ENCODE peak calls at places on chromosomes 6 and 20, in eight cellular contexts. D, T, U, H, M, P, Z and W are unnamed samples.

GRCh38 chr20:34768105-34768504 is 57.3 kb downstream of the NCOA6 start:
- DNase-seq in D (no peak), T (no peak), U (no peak), H (no peak), M (no peak), P (no peak), Z (no peak), W (no peak)

GRCh38 chr6:36050947-36051710 is 23.5 kb downstream of the MAPK14 start:
- DNase-seq in D (no peak), T (no peak), U (no peak), H (no peak), M (no peak), P (no peak), Z (no peak), W (no peak)

GRCh38 chr20:24461848-24462247 is 7.6 kb upstream of the SYNDIG1 start:
- DNase-seq in D (no peak), T (no peak), U (no peak), H (no peak), M (no peak), P (no peak), Z (no peak), W (no peak)

GRCh38 chr6:51273228-51273961 is 454.7 kb downstream of the TFAP2B start:
- DNase-seq in D (no peak), T (no peak), U (no peak), H (no peak), M (no peak), P (no peak), Z (no peak), W (no peak)

GRCh38 chr6:37036146-37036545 is 30.7 kb downstream of the FGD2 start:
- DNase-seq in D (no peak), T (no peak), U (no peak), H (no peak), M (no peak), P (no peak), Z (no peak), W (no peak)

GRCh38 chr20:32497589-32498224 is 87.4 kb downstream of the NOL4L start:
- DNase-seq in D (no peak), T (no peak), U (no peak), H (no peak), M (no peak), P (no peak), Z (no peak), W (no peak)

GRCh38 chr20:35901678-35902544 is 52.4 kb downstream of the SCAND1 start:
- DNase-seq in D (no peak), T (peak), U (no peak), H (peak), M (no peak), P (no peak), Z (no peak), W (no peak)

GRCh38 chr6:21598662-21599061 is 5.1 kb downstream of the SOX4 start:
- DNase-seq in D (no peak), T (no peak), U (no peak), H (no peak), M (no peak), P (no peak), Z (no peak), W (no peak)

GRCh38 chr6:74369556-74369993 is 673.6 kb downstream of the CD109 start:
- DNase-seq in D (no peak), T (no peak), U (no peak), H (no peak), M (no peak), P (no peak), Z (no peak), W (no peak)

GRCh38 chr6:19723533-19723932 is 113.6 kb upstream of the ID4 start:
- DNase-seq in D (no peak), T (no peak), U (no peak), H (peak), M (no peak), P (no peak), Z (no peak), W (no peak)

GRCh38 chr20:17556842-17557674 is 12.8 kb upstream of the DSTN start:
- DNase-seq in D (peak), T (no peak), U (peak), H (no peak), M (no peak), P (peak), Z (peak), W (peak)

GRCh38 chr20:9172908-9173307 is 104.0 kb downstream of the PLCB4 start:
- DNase-seq in D (no peak), T (no peak), U (no peak), H (peak), M (no peak), P (no peak), Z (no peak), W (no peak)

GRCh38 chr6:28124971-28125353 is 553 bp downstream of the ZSCAN16 start:
- DNase-seq in D (no peak), T (no peak), U (no peak), H (no peak), M (no peak), P (no peak), Z (no peak), W (no peak)

GRCh38 chr20:330233-331149 is 5.1 kb downstream of the SOX12 start:
- DNase-seq in D (peak), T (peak), U (peak), H (peak), M (no peak), P (no peak), Z (peak), W (no peak)

GRCh38 chr6:41690541-41691330 is 44.7 kb downstream of the TFEB start:
- DNase-seq in D (no peak), T (no peak), U (no peak), H (no peak), M (no peak), P (no peak), Z (no peak), W (no peak)

GRCh38 chr6:70423189-70424133 is 10.2 kb downstream of the FAM135A start:
- DNase-seq in D (no peak), T (peak), U (no peak), H (no peak), M (no peak), P (no peak), Z (no peak), W (no peak)

GRCh38 chr6:155412335-155412734 is 43.3 kb downstream of the NOX3 start:
- DNase-seq in D (no peak), T (no peak), U (no peak), H (no peak), M (no peak), P (no peak), Z (no peak), W (no peak)

GRCh38 chr6:149323925-149324324 is 6.4 kb downstream of the TAB2 start:
- DNase-seq in D (no peak), T (no peak), U (no peak), H (no peak), M (no peak), P (no peak), Z (no peak), W (no peak)

GRCh38 chr6:63802606-63803206 is 167.1 kb downstream of the PHF3 start:
- DNase-seq in D (peak), T (peak), U (no peak), H (peak), M (no peak), P (no peak), Z (no peak), W (no peak)

GRCh38 chr6:49787176-49787575 is at the start of gene PGK2:
- DNase-seq in D (no peak), T (no peak), U (no peak), H (peak), M (no peak), P (no peak), Z (no peak), W (no peak)

GRCh38 chr6:128327890-128328289 is 192.5 kb downstream of the PTPRK start:
- DNase-seq in D (peak), T (peak), U (no peak), H (peak), M (no peak), P (peak), Z (no peak), W (no peak)

GRCh38 chr20:48102076-48102787 is 317.0 kb upstream of the SULF2 start:
- DNase-seq in D (peak), T (no peak), U (no peak), H (no peak), M (no peak), P (no peak), Z (no peak), W (no peak)

GRCh38 chr6:16320533-16321340 is 82.3 kb downstream of the GMPR start:
- DNase-seq in D (no peak), T (no peak), U (no peak), H (no peak), M (no peak), P (no peak), Z (no peak), W (no peak)

GRCh38 chr6:127031511-127031910 is 87.0 kb upstream of the RSPO3 start:
- DNase-seq in D (no peak), T (no peak), U (no peak), H (no peak), M (no peak), P (no peak), Z (no peak), W (no peak)

DNA sequence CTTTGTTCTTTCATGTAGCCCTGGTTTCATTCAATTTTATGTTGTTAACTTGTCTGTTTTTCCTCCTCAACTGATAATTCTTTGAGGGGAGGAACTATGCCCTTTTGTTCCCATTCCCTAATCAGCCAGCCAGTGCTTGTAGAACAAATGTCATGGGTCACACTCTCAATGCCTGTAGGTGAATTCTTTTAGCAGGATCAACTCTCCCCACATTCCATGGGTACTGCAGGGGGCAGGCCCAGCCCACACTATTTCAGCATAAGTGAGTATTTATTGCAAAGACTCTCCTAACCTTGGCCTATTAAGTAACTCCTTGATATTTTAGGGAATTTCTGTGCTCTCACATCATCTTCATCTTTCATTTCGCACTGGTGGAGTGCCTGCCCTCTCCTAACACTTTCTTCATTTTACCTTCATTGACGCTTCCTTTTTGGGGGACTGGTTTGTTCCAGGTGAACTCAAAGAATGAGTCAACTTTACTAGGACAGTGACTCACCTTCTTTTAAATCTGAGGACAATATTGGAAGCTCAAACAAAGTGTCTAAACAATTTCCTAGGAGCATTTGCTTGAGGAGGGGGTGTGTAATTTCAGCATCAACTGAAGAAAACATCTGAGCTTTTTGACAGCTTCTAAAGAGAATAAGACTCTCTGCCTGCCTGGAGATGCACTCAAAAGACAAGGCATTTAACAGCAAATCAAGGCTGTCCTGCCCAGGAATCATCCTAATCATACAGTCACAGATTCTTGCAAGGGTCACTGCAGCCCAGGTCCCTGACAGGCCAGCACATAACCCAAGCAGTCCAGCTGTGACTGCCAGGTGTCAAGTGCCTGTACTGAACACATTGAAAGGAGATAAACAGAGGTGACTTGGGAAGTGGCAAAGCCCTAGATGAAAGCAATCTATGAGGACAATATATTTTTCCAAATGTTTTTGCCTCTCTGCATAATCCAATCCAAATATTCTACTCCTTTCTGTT is 263.9 kb upstream of the PRND start:
- DNase-seq in D (no peak), T (no peak), U (no peak), H (peak), M (peak), P (no peak), Z (no peak), W (no peak)
- TF ChIP-seq EP300 in D (no peak), T (no peak), U (no peak), H (no peak), M (no peak), P (no peak), Z (no peak), W (peak)

DNA sequence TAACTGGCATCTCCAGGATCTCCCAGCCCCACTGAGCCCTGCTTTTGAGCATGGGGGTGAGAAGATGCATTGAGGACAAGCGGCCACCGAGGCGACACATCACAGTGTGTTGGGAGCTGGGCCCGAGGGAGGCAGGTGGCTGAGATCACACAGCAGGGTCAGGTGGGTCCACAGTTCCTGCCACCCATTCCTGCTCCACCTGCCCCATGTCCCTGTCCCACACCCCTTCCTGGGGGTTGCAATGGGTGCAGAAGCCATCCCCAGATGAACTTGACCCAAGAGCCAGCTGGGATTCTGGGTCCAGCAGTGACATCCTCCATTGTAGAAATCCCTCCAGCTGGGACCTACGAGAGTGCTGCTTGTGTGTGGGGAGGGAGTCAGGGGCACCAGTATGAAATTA is 1.0 kb downstream of the TGM2 start:
- DNase-seq in D (no peak), T (no peak), U (no peak), H (no peak), M (no peak), P (no peak), Z (no peak), W (no peak)
- H3K4me3 ChIP-seq in D (peak), T (no peak), U (peak), H (peak), M (peak), P (no peak), Z (peak), W (no peak)

GRCh38 chr6:30002871-30003270 is 58.2 kb upstream of the POLR1H start:
- DNase-seq in D (no peak), T (no peak), U (no peak), H (no peak), M (no peak), P (no peak), Z (no peak), W (no peak)
- TF ChIP-seq EP300 in D (no peak), T (no peak), U (no peak), H (no peak), M (no peak), P (no peak), Z (no peak), W (no peak)

GRCh38 chr6:129708496-129709216 is 1.3 kb downstream of the ARHGAP18 start:
- DNase-seq in D (no peak), T (no peak), U (no peak), H (no peak), M (no peak), P (no peak), Z (no peak), W (no peak)
- H3K4me3 ChIP-seq in D (peak), T (peak), U (peak), H (peak), M (peak), P (peak), Z (peak), W (peak)